ENCODE peak calls at places on chromosomes 3 and 15, in five cellular contexts. K is HepG2, Y is keratinocyte, R is DND-41, E is endothelial cell of umbilical vein. V is an unnamed sample.

GRCh38 chr15:20358066-20358780 is 183.4 kb downstream of the GOLGA6L6 start:
- DNase-seq in K (no peak), Y (no peak), R (no peak), E (no peak), V (no peak)

GRCh38 chr15:40446144-40446543 is 5.4 kb downstream of the BAHD1 start:
- DNase-seq in K (no peak), Y (no peak), R (no peak), E (no peak), V (no peak)

GRCh38 chr3:16379838-16380237 is 114.8 kb downstream of the OXNAD1 start:
- DNase-seq in K (no peak), Y (no peak), R (peak), E (no peak), V (no peak)

GRCh38 chr15:75663931-75664421 is 16.3 kb downstream of the SNX33 start:
- DNase-seq in K (no peak), Y (no peak), R (no peak), E (no peak), V (no peak)

GRCh38 chr15:39834256-39834655 is 51.6 kb upstream of the FSIP1 start:
- DNase-seq in K (no peak), Y (no peak), R (no peak), E (no peak), V (no peak)

GRCh38 chr3:66938338-66938963 is 59.7 kb upstream of the KBTBD8 start:
- DNase-seq in K (peak), Y (peak), R (peak), E (peak), V (peak)

GRCh38 chr3:115148142-115148790 is 1.2 kb upstream of the ZBTB20 start:
- DNase-seq in K (no peak), Y (no peak), R (no peak), E (no peak), V (no peak)

GRCh38 chr3:152225176-152225575 is 43.6 kb upstream of the MBNL1 start:
- DNase-seq in K (no peak), Y (no peak), R (no peak), E (no peak), V (no peak)

GRCh38 chr15:42720071-42720470 is 16.9 kb downstream of the CDAN1 start:
- DNase-seq in K (no peak), Y (no peak), R (no peak), E (no peak), V (no peak)

GRCh38 chr15:73906346-73907017 is 19.8 kb upstream of the LOXL1 start:
- DNase-seq in K (no peak), Y (no peak), R (no peak), E (no peak), V (no peak)

GRCh38 chr15:85408270-85408746 is 27.9 kb downstream of the AKAP13 start:
- DNase-seq in K (no peak), Y (no peak), R (no peak), E (no peak), V (no peak)

GRCh38 chr15:74302821-74303359 is 64.6 kb downstream of the CYP11A1 start:
- DNase-seq in K (peak), Y (no peak), R (peak), E (peak), V (peak)

GRCh38 chr3:71486831-71487230 is 96.7 kb downstream of the FOXP1 start:
- DNase-seq in K (no peak), Y (no peak), R (no peak), E (no peak), V (no peak)

GRCh38 chr15:82689147-82689546 is 20.5 kb downstream of the AP3B2 start:
- DNase-seq in K (no peak), Y (no peak), R (no peak), E (no peak), V (no peak)

GRCh38 chr3:94062513-94063404 is at the start of the genes DHFR2 and NSUN3:
- DNase-seq in K (peak), Y (peak), R (peak), E (peak), V (peak)

GRCh38 chr3:32460031-32460749 is 42.5 kb downstream of the CMTM6 start:
- DNase-seq in K (no peak), Y (no peak), R (peak), E (peak), V (no peak)

GRCh38 chr15:74213858-74214284 is 11.3 kb upstream of the STRA6 start:
- DNase-seq in K (no peak), Y (no peak), R (no peak), E (no peak), V (no peak)

GRCh38 chr3:195697582-195698324 is 23.0 kb upstream of the MUC20 start:
- DNase-seq in K (no peak), Y (peak), R (no peak), E (no peak), V (peak)

GRCh38 chr3:63689285-63689684 is 36.8 kb downstream of the SNTN start:
- DNase-seq in K (no peak), Y (no peak), R (no peak), E (no peak), V (no peak)

GRCh38 chr15:78315686-78316085 is 16.3 kb upstream of the SKIC8 start:
- DNase-seq in K (peak), Y (no peak), R (peak), E (no peak), V (no peak)

GRCh38 chr15:24729760-24730159 is 54.2 kb downstream of the NPAP1 start:
- DNase-seq in K (no peak), Y (no peak), R (no peak), E (no peak), V (no peak)

GRCh38 chr15:60620707-60621106 is 141.8 kb upstream of the ICE2 start:
- DNase-seq in K (no peak), Y (peak), R (no peak), E (no peak), V (no peak)

GRCh38 chr15:23642413-23643044 is 5.1 kb downstream of the MAGEL2 start:
- DNase-seq in K (peak), Y (no peak), R (peak), E (peak), V (peak)

GRCh38 chr3:126448893-126449180 is 26.9 kb downstream of the ZXDC start:
- DNase-seq in K (no peak), Y (no peak), R (no peak), E (no peak), V (no peak)

GRCh38 chr3:49276475-49277356 is at the start of gene C3orf62:
- DNase-seq in K (no peak), Y (no peak), R (peak), E (peak), V (peak)

GRCh38 chr3:155362808-155363689 is 69.6 kb upstream of the STRIT1 start:
- DNase-seq in K (no peak), Y (no peak), R (no peak), E (no peak), V (no peak)

GRCh38 chr15:48974865-48975264 is 11.1 kb upstream of the SHC4 start:
- DNase-seq in K (no peak), Y (no peak), R (no peak), E (peak), V (no peak)

GRCh38 chr3:138441256-138441655 is 6.8 kb downstream of the ESYT3 start:
- DNase-seq in K (no peak), Y (no peak), R (no peak), E (no peak), V (no peak)

GRCh38 chr15:92391640-92392039 is 2.0 kb upstream of the ST8SIA2 start:
- DNase-seq in K (peak), Y (peak), R (peak), E (peak), V (peak)

GRCh38 chr3:60240558-60240957 is 1010.7 kb downstream of the FHIT start:
- DNase-seq in K (no peak), Y (no peak), R (no peak), E (no peak), V (no peak)

GRCh38 chr3:63940389-63940757 is 28.2 kb upstream of the SCAANT1 start:
- DNase-seq in K (no peak), Y (peak), R (no peak), E (no peak), V (peak)

GRCh38 chr3:10777627-10778026 is 38.4 kb upstream of the SLC6A11 start:
- DNase-seq in K (no peak), Y (no peak), R (no peak), E (no peak), V (no peak)

GRCh38 chr15:36130641-36131310 is 448.6 kb upstream of the CDIN1 start:
- DNase-seq in K (no peak), Y (peak), R (no peak), E (no peak), V (peak)

GRCh38 chr3:64444619-64445317 is 219.5 kb upstream of the PRICKLE2 start:
- DNase-seq in K (no peak), Y (no peak), R (no peak), E (no peak), V (no peak)

GRCh38 chr15:85318732-85319076 is 61.7 kb upstream of the AKAP13 start:
- DNase-seq in K (no peak), Y (no peak), R (no peak), E (no peak), V (no peak)

GRCh38 chr15:90419202-90419601 is 31.2 kb downstream of the IQGAP1 start:
- DNase-seq in K (no peak), Y (no peak), R (no peak), E (no peak), V (no peak)

GRCh38 chr3:39099242-39099641 is 8.2 kb downstream of the GORASP1 start:
- DNase-seq in K (no peak), Y (no peak), R (no peak), E (no peak), V (no peak)

GRCh38 chr3:155963557-155963956 is 93.1 kb downstream of the GMPS start:
- DNase-seq in K (no peak), Y (no peak), R (no peak), E (peak), V (no peak)

GRCh38 chr15:52288051-52288942 is 7.3 kb downstream of the MYO5C start:
- DNase-seq in K (peak), Y (no peak), R (no peak), E (peak), V (peak)

GRCh38 chr3:146152841-146153240 is 8.1 kb downstream of the PLOD2 start:
- DNase-seq in K (peak), Y (no peak), R (no peak), E (no peak), V (peak)

GRCh38 chr15:31483924-31484368 is 157.3 kb downstream of the KLF13 start:
- DNase-seq in K (no peak), Y (no peak), R (no peak), E (no peak), V (no peak)
- TF ChIP-seq EZH2 in K (no peak), Y (no peak), R (no peak), E (no peak), V (no peak)

DNA sequence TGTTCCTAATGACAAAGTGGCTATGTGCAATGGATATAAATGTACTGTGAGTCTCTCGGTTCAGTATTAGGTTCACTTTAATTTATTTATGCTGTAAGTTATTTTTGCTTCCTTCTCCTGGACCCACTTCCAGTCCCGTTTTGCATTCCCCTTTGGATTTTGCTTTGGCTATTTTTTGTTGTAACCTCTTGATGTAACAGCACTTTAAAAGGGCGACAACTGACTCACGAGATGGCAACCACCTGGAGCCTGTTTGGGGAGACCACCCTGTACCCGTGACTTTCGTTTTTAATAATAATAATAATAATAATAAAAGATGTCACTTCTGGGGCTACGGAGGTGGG is 5.6 kb downstream of the RNU6-1 start:
- DNase-seq in K (no peak), Y (no peak), R (no peak), E (no peak), V (no peak)
- H3K9ac ChIP-seq in K (peak), Y (no peak), R (no peak), E (no peak), V (no peak)

GRCh38 chr3:62372621-62373041 is 719 bp downstream of the FEZF2 start:
- DNase-seq in K (no peak), Y (no peak), R (no peak), E (no peak), V (no peak)

GRCh38 chr3:62371735-62372591 is 1.4 kb downstream of the FEZF2 start:
- DNase-seq in K (no peak), Y (no peak), R (no peak), E (no peak), V (no peak)

GRCh38 chr3:62369476-62369743 is 3.9 kb downstream of the FEZF2 start:
- DNase-seq in K (no peak), Y (no peak), R (no peak), E (no peak), V (no peak)

GRCh38 chr3:62370112-62371031 is 3.0 kb downstream of the FEZF2 start:
- DNase-seq in K (no peak), Y (no peak), R (no peak), E (no peak), V (no peak)

DNA sequence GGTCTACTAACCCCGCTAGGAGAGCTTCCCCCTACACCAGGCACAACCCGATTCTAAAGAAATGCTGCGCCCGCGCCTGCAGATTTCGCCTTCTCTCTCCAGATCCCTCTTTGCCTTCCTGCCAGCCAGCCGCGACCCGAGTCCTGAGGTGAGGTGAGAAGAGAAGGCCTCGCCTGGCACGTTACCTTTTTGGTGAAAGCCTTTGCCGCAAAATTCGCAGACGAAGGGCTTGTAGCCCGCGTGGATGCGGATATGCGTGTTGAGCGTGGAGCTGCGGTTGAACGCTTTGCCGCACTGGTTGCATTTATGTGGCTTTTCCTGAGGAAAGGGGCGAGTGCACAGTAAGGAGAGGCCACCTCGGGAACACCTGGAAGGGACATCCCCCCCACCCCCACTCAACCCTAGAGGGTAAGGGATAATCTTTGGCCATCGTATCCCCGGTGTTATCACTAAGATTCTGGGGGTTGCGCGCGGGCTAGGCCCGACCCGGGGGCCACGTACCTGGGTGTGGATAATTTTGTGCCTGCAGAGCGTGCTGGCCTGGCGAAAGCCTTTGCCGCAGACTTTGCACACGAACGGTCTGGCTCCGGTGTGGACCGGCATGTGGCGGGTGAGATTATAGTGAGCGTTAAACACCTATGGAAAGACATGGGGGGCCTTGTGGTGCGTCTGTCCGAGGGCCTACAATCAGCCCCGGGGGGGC is 2.2 kb downstream of the FEZF2 start:
- DNase-seq in K (no peak), Y (no peak), R (no peak), E (no peak), V (no peak)
- TF ChIP-seq EZH2 in K (no peak), Y (no peak), R (no peak), E (peak), V (peak)

GRCh38 chr3:65633018-65633417 is 405.7 kb downstream of the MAGI1 start:
- DNase-seq in K (no peak), Y (no peak), R (no peak), E (no peak), V (no peak)

GRCh38 chr3:65639444-65639843 is 399.3 kb downstream of the MAGI1 start:
- DNase-seq in K (no peak), Y (no peak), R (no peak), E (no peak), V (no peak)

GRCh38 chr3:65635661-65636060 is 403.1 kb downstream of the MAGI1 start:
- DNase-seq in K (no peak), Y (no peak), R (no peak), E (no peak), V (no peak)

GRCh38 chr3:65638301-65638700 is 400.4 kb downstream of the MAGI1 start:
- DNase-seq in K (no peak), Y (no peak), R (no peak), E (no peak), V (no peak)

DNA sequence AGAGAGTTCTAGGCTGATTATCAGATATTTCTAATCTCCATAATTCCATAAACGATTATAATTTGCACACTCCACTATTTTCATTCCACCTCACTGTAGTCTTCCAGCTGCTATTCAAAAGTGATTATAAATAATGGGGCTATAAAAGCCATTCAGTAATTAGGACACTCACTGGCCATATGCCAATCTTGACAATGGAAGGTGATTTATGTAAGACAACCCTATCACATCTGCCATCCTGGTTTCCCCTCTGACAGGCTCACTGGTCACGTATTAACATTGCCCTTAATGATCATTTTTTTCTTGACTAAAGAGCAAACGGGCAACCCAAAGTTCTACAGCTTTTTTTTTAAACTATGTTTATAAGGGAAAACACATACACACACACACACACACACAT is 402.4 kb downstream of the MAGI1 start:
- DNase-seq in K (no peak), Y (no peak), R (no peak), E (peak), V (no peak)
- H3K9ac ChIP-seq in K (no peak), Y (no peak), R (no peak), E (no peak), V (no peak)

GRCh38 chr3:84960994-84961393 is 2.2 kb downstream of the CADM2 start:
- DNase-seq in K (no peak), Y (no peak), R (no peak), E (no peak), V (no peak)
- TF ChIP-seq EZH2 in K (no peak), Y (no peak), R (no peak), E (no peak), V (no peak)

GRCh38 chr3:12911881-12912415 is 70.6 kb upstream of the RPL32 start:
- DNase-seq in K (no peak), Y (no peak), R (no peak), E (no peak), V (no peak)

GRCh38 chr3:12908859-12909258 is 67.5 kb upstream of the RPL32 start:
- DNase-seq in K (no peak), Y (no peak), R (no peak), E (no peak), V (no peak)

GRCh38 chr3:12908136-12908730 is 66.9 kb upstream of the RPL32 start:
- DNase-seq in K (no peak), Y (no peak), R (no peak), E (no peak), V (no peak)

GRCh38 chr3:12909710-12910109 is 68.3 kb upstream of the RPL32 start:
- DNase-seq in K (no peak), Y (no peak), R (no peak), E (no peak), V (no peak)

GRCh38 chr3:12910356-12911099 is 69.2 kb upstream of the RPL32 start:
- DNase-seq in K (no peak), Y (no peak), R (no peak), E (no peak), V (no peak)
- H3K9ac ChIP-seq in K (no peak), Y (no peak), R (no peak), E (no peak), V (no peak)